ENCODE peak calls at places on chromosomes 16 and 17, in six cellular contexts. Y is SK-N-SH, W is right atrium auricular region, I is cardiac fibroblast, E is sigmoid colon, G is lung. F is an unnamed sample.

GRCh38 chr17:9987779-9988585 is 82.9 kb upstream of the RCVRN start:
- DNase-seq in Y (peak; percentile 58), W (no peak), I (peak; percentile 14), E (no peak), G (no peak), F (no peak)

GRCh38 chr17:1762906-1763829 is 1.3 kb downstream of the SERPINF1 start:
- DNase-seq in Y (peak; percentile 92), W (peak; percentile 74), I (peak; percentile 58), E (peak; percentile 87), G (no peak), F (no peak)

GRCh38 chr16:649646-650045 is 481 bp downstream of the WDR90 start:
- DNase-seq in Y (peak; percentile 74), W (no peak), I (no peak), E (no peak), G (no peak), F (no peak)

GRCh38 chr17:56937688-56938087 is 23.2 kb downstream of the COIL start:
- DNase-seq in Y (no peak), W (no peak), I (no peak), E (no peak), G (no peak), F (no peak)

GRCh38 chr16:19153876-19154275 is 14.2 kb upstream of the SYT17 start:
- DNase-seq in Y (peak; percentile 33), W (no peak), I (peak; percentile 16), E (no peak), G (no peak), F (no peak)

GRCh38 chr16:85206472-85207356 is 94.4 kb upstream of the CIBAR2 start:
- DNase-seq in Y (peak; percentile 92), W (peak; percentile 78), I (no peak), E (peak; percentile 95), G (no peak), F (no peak)

GRCh38 chr17:38980455-38981217 is 13.4 kb upstream of the FBXO47 start:
- DNase-seq in Y (peak; percentile 33), W (no peak), I (peak; percentile 52), E (no peak), G (no peak), F (no peak)

GRCh38 chr17:65001409-65002045 is 55.0 kb downstream of the GNA13 start:
- DNase-seq in Y (no peak), W (no peak), I (no peak), E (no peak), G (no peak), F (no peak)

GRCh38 chr17:78678711-78679110 is 101.5 kb upstream of the DNAH17 start:
- DNase-seq in Y (no peak), W (no peak), I (no peak), E (no peak), G (no peak), F (no peak)

GRCh38 chr17:6470751-6471521 is 26.7 kb downstream of the PIMREG start:
- DNase-seq in Y (no peak), W (no peak), I (no peak), E (no peak), G (no peak), F (no peak)

GRCh38 chr16:85899444-85899843 is 482 bp downstream of the IRF8 start:
- DNase-seq in Y (no peak), W (no peak), I (no peak), E (no peak), G (no peak), F (no peak)

GRCh38 chr16:9463461-9463860 is 372.0 kb downstream of the HAPSTR1 start:
- DNase-seq in Y (no peak), W (no peak), I (no peak), E (no peak), G (no peak), F (no peak)

GRCh38 chr16:16033208-16033717 is 83.8 kb downstream of the ABCC1 start:
- DNase-seq in Y (no peak), W (no peak), I (no peak), E (no peak), G (no peak), F (no peak)

GRCh38 chr17:27206447-27206846 is 87.5 kb upstream of the WSB1 start:
- DNase-seq in Y (no peak), W (no peak), I (peak; percentile 9), E (no peak), G (no peak), F (no peak)

GRCh38 chr17:1498233-1498632 is 5.7 kb upstream of the MYO1C start:
- DNase-seq in Y (no peak), W (no peak), I (no peak), E (no peak), G (no peak), F (no peak)

GRCh38 chr17:68600881-68601564 is at the start of gene FAM20A:
- DNase-seq in Y (peak; percentile 68), W (no peak), I (no peak), E (no peak), G (peak; percentile 76), F (no peak)
- H3K4me3 ChIP-seq in Y (peak within 1 kb of the TSS; percentile 37), W (peak within 1 kb of the TSS; percentile 62), I (peak within 1 kb of the TSS; percentile 40), E (peak within 1 kb of the TSS; percentile 55), G (peak within 1 kb of the TSS; percentile 56), F (no peak within 1 kb of the TSS)

DNA sequence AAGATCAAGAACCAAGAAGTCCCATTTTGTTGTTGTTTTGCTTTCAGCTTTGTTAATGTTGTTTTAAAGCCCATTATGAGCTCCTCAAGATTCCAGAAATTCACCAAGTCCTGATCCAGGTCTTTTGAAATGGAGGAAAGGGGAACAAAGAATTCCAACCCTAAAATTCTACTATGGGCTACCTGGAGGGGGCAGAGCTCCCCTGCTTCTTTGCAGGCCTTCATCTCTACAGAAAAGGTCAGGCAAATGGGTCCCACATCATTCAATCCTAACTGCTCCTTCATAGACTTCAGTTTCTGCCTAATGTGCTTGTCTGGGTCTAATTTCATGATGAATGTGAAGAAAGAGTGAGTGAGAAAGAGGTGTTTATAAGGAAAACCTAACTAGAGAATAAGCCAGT is 375.5 kb downstream of the TOX3 start:
- DNase-seq in Y (no peak), W (no peak), I (no peak), E (no peak), G (no peak), F (no peak)
- TF ChIP-seq CTCF in Y (no peak), W (no peak), I (no peak), E (no peak), G (no peak), F (no peak)

DNA sequence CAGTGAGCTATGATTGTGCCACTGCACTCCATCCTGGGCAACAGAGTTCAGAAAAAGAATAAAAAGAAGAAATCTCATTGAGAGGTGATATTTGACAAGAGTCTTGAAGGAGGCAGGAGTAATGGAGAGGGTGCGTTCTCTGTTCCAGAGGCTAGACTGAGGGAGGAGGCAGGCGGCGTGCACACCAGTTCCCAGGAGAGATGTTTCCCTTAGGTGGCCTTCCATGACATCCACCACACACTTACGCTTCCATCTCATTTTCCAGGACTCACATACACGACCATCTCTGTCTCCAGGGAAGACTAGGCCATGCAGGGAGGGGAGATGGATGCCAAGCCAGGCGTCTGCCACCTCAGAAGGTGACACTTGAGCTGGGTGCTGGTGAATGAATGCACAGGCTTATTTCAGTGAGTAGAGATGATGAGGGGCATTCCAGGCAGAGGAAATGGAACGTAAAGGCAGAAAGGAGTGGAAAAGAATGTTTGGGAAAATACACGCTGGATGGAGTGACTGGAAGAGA is 25.3 kb upstream of the N4BP1 start:
- DNase-seq in Y (no peak), W (no peak), I (no peak), E (peak; percentile 14), G (no peak), F (no peak)
- H3K4me3 ChIP-seq in Y (no peak overlapping the region), W (no peak overlapping the region), I (no peak overlapping the region), E (no peak overlapping the region), G (no peak overlapping the region), F (no peak overlapping the region)

DNA sequence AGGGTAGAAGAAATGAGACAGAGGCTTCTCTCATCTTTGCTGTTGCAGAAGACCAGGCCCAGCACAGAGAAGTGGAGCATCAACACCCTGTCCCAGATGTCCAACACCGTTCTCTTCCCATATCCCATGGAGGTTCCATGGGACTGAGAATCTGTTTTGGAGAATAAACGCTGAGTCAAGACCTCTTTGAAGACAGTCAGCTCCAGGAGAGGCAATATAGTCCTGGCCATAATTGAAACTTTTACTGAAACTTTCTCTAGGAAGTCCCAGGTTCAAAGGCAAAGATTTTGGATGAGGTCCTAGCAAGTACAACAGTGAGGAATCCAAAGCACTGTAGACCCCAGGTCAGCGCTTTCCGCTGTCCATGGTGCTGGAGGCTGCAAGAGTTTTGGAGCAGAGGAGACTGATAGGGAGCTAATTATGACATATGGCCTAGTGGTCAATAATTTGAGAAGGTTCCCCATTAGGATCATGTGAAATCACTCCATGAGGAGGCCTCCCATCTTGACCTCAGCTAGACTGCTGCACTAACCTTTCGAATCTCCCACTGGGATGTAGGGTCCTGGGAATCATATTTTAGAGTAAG is 36.0 kb downstream of the OSBPL7 start:
- DNase-seq in Y (no peak), W (no peak), I (peak; percentile 20), E (no peak), G (no peak), F (no peak)
- TF ChIP-seq CTCF in Y (no peak), W (no peak), I (no peak), E (no peak), G (no peak), F (no peak)

GRCh38 chr16:69326172-69326873 is 4.1 kb downstream of the PDF start:
- DNase-seq in Y (no peak), W (no peak), I (no peak), E (no peak), G (no peak), F (no peak)

GRCh38 chr16:69327585-69328310 is 2.6 kb downstream of the PDF start:
- DNase-seq in Y (no peak), W (no peak), I (no peak), E (peak; percentile 28), G (no peak), F (no peak)

GRCh38 chr16:69329369-69330285 is 761 bp downstream of the PDF start:
- DNase-seq in Y (peak; percentile 72), W (no peak), I (peak; percentile 33), E (peak; percentile 68), G (no peak), F (no peak)

GRCh38 chr16:69330286-69331109 is at the start of gene PDF:
- DNase-seq in Y (peak; percentile 98), W (peak; percentile 94), I (peak; percentile 92), E (peak; percentile 96), G (peak; percentile 94), F (peak; percentile 59)

GRCh38 chr16:69328854-69329316 is 1.5 kb downstream of the PDF start:
- DNase-seq in Y (no peak), W (no peak), I (peak; percentile 36), E (peak; percentile 39), G (no peak), F (no peak)
- H3K4me3 ChIP-seq in Y (peak overlapping the region; percentile 80), W (no peak overlapping the region), I (peak overlapping the region; percentile 74), E (no peak overlapping the region), G (no peak overlapping the region), F (peak overlapping the region; percentile 60)

GRCh38 chr17:22373911-22374310 is 681.6 kb downstream of the KCNJ18 start:
- DNase-seq in Y (no peak), W (no peak), I (no peak), E (no peak), G (no peak), F (no peak)

GRCh38 chr17:22374741-22375140 is 682.4 kb downstream of the KCNJ18 start:
- DNase-seq in Y (no peak), W (no peak), I (no peak), E (no peak), G (no peak), F (no peak)
- TF ChIP-seq CTCF in Y (no peak), W (no peak), I (no peak), E (no peak), G (no peak), F (no peak)

GRCh38 chr17:41919165-41919817 is 540 bp upstream of the ACLY start:
- DNase-seq in Y (no peak), W (no peak), I (no peak), E (no peak), G (no peak), F (no peak)
- H3K4me3 ChIP-seq in Y (no peak overlapping the region), W (peak overlapping the region; percentile 80), I (peak overlapping the region; percentile 32), E (peak overlapping the region; percentile 68), G (peak overlapping the region; percentile 1), F (peak overlapping the region; percentile 91)

GRCh38 chr17:82836823-82837357 is 2.9 kb downstream of the ZNF750 start:
- DNase-seq in Y (no peak), W (no peak), I (no peak), E (peak; percentile 48), G (no peak), F (no peak)
- TF ChIP-seq CTCF in Y (peak; percentile 23), W (no peak), I (no peak), E (no peak), G (no peak), F (no peak)

F was measured in GM12864.